ENCODE peak calls at places on chromosomes 4 and X, in five cellular contexts. S is transverse colon; Q is CD4-positive, CD25-positive, alpha-beta regulatory T cell; M is thoracic aorta; Z is stomach. U is an unnamed sample.

GRCh38 chrX:39609941-39610340 is 487.8 kb downstream of the BCOR start:
- DNase-seq in S (no peak), Q (no peak), M (no peak), Z (no peak), U (no peak)

GRCh38 chr4:84726356-84726755 is 143.4 kb downstream of the CDS1 start:
- DNase-seq in S (no peak), Q (no peak), M (no peak), Z (no peak), U (no peak)

GRCh38 chr4:173527103-173527876 is 2.7 kb downstream of the HAND2 start:
- DNase-seq in S (no peak), Q (no peak), M (no peak), Z (no peak), U (no peak)

GRCh38 chr4:132827522-132827921 is 321.6 kb upstream of the PCDH10 start:
- DNase-seq in S (no peak), Q (no peak), M (no peak), Z (no peak), U (no peak)

GRCh38 chrX:46704767-46705386 is 54.0 kb downstream of the SLC9A7 start:
- DNase-seq in S (no peak), Q (peak; percentile 79), M (no peak), Z (no peak), U (no peak)

GRCh38 chrX:39905475-39905889 is 192.3 kb downstream of the BCOR start:
- DNase-seq in S (peak; percentile 59), Q (no peak), M (no peak), Z (no peak), U (peak; percentile 51)

GRCh38 chrX:71923516-71923915 is 12.9 kb downstream of the NHSL2 start:
- DNase-seq in S (no peak), Q (no peak), M (no peak), Z (no peak), U (no peak)

GRCh38 chrX:69021095-69021494 is 144.2 kb downstream of the PJA1 start:
- DNase-seq in S (no peak), Q (no peak), M (no peak), Z (no peak), U (no peak)

GRCh38 chrX:133881893-133882292 is 103.5 kb downstream of the GPC3 start:
- DNase-seq in S (no peak), Q (no peak), M (no peak), Z (no peak), U (no peak)

GRCh38 chr4:67928547-67928946 is 34.7 kb downstream of the TMPRSS11A start:
- DNase-seq in S (no peak), Q (no peak), M (no peak), Z (no peak), U (no peak)

GRCh38 chr4:81060587-81061339 is 30.3 kb downstream of the BMP3 start:
- DNase-seq in S (no peak), Q (no peak), M (no peak), Z (no peak), U (no peak)

GRCh38 chr4:133151301-133151680 is 2.2 kb downstream of the PCDH10 start:
- DNase-seq in S (no peak), Q (no peak), M (no peak), Z (no peak), U (peak; percentile 45)

GRCh38 chr4:143260750-143261149 is 75.9 kb upstream of the GAB1 start:
- DNase-seq in S (no peak), Q (no peak), M (no peak), Z (no peak), U (no peak)

DNA sequence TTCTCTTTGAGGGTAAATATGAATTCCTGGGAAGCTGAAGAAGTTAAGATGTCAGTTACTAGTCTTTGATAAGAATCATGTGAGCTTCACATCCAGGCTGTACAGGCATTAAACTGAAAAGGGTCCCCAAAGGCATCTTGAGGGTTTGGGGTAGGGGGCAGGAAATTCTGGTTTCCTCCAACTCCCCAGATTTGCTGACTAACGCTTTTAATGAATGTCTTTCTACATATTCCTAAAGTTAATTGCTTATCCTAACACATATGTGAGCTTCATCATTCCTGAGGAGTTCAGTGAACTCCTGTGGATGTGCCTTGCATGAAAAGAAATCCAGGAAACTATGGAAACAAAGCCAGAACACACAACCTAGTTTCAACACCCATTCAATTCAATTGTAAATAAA is 73.8 kb upstream of the GAB1 start:
- DNase-seq in S (no peak), Q (no peak), M (no peak), Z (no peak), U (no peak)
- H3K36me3 ChIP-seq in S (no peaks in the 10 kb centered on the region), Q (no peaks in the 10 kb centered on the region), M (no peaks in the 10 kb centered on the region), Z (no peaks in the 10 kb centered on the region), U (no peaks in the 10 kb centered on the region)

DNA sequence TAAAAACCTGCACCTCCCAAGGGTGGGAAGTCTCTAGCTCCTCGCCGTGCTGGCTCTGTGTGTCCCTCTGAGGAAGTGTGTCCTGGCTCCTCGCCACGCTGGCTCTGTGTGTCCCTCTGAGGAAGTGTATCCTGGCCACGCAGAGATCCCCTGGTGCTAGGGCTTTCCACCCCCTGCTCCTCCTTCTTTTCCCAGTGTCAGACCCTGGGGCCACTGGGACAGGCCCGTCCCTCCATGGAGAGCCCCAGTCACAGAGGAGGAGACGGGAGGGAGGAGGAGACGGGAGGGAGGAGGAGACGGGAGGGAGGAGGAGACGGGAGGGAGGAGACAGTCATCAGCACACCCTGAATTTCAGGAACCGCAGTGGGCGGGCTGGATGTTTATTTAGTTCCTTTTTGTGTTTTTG is 53.8 kb upstream of the HGFAC start:
- DNase-seq in S (peak; percentile 74), Q (no peak), M (peak; percentile 62), Z (peak; percentile 71), U (peak; percentile 85)
- H3K4me3 ChIP-seq in S (no peak overlapping the region), Q (no peak overlapping the region), M (peak overlapping the region; percentile 57), Z (peak overlapping the region; percentile 27), U (no peak overlapping the region)

DNA sequence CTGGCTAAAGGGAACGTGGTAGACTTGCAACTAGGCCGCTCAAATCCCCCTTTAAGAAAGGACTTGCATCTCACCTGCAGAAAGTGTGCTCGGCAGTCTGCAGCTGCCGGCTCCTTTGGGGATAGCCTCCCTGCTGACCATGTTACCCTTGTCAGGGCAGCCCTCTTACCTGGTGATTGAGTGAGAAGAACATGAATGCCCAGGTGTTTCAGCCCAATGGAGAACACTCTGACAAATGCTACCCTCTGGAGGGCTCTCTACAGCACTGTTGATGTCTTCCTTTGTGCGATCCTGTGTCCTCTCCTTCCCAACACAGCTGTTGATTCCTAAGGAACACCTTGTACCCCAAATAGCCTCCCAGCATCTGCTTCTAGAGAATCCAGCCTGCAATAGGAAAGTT is 178.7 kb upstream of the LDB2 start:
- DNase-seq in S (no peak), Q (no peak), M (no peak), Z (no peak), U (no peak)
- H3K36me3 ChIP-seq in S (no peaks in the 10 kb centered on the region), Q (no peaks in the 10 kb centered on the region), M (no peaks in the 10 kb centered on the region), Z (no peaks in the 10 kb centered on the region), U (no peaks in the 10 kb centered on the region)

DNA sequence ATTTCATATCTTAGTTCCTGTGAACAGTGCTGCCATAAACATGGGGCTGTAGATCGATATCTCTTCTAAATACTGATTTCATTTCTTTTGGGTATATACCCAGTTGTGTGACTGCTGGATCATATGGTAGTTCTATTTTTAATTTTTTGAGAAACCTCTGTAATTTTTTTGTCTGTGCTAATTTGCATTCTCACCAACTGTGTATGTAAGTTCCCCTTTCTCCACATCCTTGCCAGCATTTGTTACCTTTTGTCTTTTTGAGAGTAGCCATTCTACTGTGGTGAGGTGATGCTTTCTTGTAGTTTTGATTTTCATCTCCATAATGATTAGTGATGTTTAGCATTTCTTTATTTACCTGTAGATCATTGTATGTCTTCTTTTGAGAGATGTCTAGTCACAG is 2086.5 kb upstream of the TENM3 start:
- DNase-seq in S (no peak), Q (no peak), M (no peak), Z (no peak), U (no peak)
- H3K4me3 ChIP-seq in S (no peak overlapping the region), Q (no peak overlapping the region), M (no peak overlapping the region), Z (no peak overlapping the region), U (no peak overlapping the region)

DNA sequence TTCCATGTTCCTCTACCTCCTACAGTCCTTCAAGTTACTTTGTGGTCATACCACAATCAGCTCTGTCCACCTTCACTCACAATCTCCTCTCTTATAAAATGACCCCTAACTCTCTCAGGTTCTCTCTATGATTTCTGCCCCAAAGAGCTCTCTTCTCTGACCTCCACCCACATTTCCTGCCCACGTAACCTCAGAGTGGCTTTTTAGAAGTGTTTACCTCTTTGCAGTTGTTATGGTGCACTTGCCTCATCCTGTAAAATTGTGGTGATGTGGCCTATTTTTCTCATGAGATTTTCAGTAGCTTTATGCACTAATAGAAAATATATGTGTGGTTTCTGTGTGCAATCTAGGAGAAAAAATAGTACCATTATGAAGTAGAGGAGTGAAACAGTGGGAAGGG is 215.8 kb downstream of the PACRGL start:
- DNase-seq in S (peak; percentile 23), Q (peak; percentile 56), M (no peak), Z (no peak), U (no peak)
- H3K36me3 ChIP-seq in S (no peaks in the 10 kb centered on the region), Q (no peaks in the 10 kb centered on the region), M (no peaks in the 10 kb centered on the region), Z (no peaks in the 10 kb centered on the region), U (no peaks in the 10 kb centered on the region)

GRCh38 chr4:25861951-25862410 is 807 bp downstream of the SEL1L3 start:
- DNase-seq in S (peak; percentile 27), Q (peak; percentile 69), M (no peak), Z (no peak), U (peak; percentile 65)

GRCh38 chr4:25861422-25861926 is 1.3 kb downstream of the SEL1L3 start:
- DNase-seq in S (no peak), Q (no peak), M (no peak), Z (no peak), U (no peak)

GRCh38 chr4:25863906-25864418 is 1.2 kb upstream of the SEL1L3 start:
- DNase-seq in S (peak; percentile 34), Q (no peak), M (no peak), Z (no peak), U (peak; percentile 71)

GRCh38 chr4:25862411-25863346 is at the start of gene SEL1L3:
- DNase-seq in S (peak; percentile 80), Q (peak; percentile 39), M (no peak), Z (peak; percentile 79), U (peak; percentile 86)

GRCh38 chr4:25863347-25863784 is 578 bp upstream of the SEL1L3 start:
- DNase-seq in S (peak; percentile 86), Q (no peak), M (no peak), Z (peak; percentile 81), U (peak; percentile 88)
- H3K4me3 ChIP-seq in S (peak overlapping the region; percentile 28), Q (peak overlapping the region; percentile 48), M (peak overlapping the region; percentile 68), Z (peak overlapping the region; percentile 82), U (peak overlapping the region; percentile 9)

GRCh38 chr4:73208376-73208775 is 50.2 kb downstream of the ANKRD17 start:
- DNase-seq in S (no peak), Q (no peak), M (no peak), Z (no peak), U (no peak)

GRCh38 chr4:73206236-73206635 is 52.4 kb downstream of the ANKRD17 start:
- DNase-seq in S (no peak), Q (no peak), M (no peak), Z (no peak), U (no peak)

GRCh38 chr4:73205482-73205881 is 53.1 kb downstream of the ANKRD17 start:
- DNase-seq in S (no peak), Q (no peak), M (no peak), Z (no peak), U (no peak)
- H3K36me3 ChIP-seq in S (no peaks in the 10 kb centered on the region), Q (no peaks in the 10 kb centered on the region), M (no peaks in the 10 kb centered on the region), Z (no peaks in the 10 kb centered on the region), U (no peaks in the 10 kb centered on the region)

DNA sequence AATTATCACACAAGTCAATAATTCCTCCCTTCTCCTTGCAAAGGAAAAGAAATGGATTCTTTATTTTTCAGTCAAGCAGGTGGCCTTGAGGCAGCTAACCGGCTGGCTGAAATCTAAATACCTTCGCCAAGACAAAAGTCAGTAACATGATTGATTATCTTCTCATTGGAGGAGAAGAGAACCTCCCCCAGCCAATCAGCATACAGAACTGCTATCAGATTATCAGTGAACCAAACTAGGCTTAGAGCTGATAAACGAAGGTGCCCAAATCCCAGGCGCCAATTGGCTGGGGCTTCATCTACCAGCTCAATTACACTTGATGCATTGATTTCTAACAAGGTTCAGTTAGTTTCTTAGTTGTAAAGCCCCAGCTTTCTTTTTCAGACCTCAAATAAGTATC is 152.4 kb upstream of the NOCT start:
- DNase-seq in S (no peak), Q (no peak), M (no peak), Z (no peak), U (no peak)
- H3K4me3 ChIP-seq in S (no peak overlapping the region), Q (no peak overlapping the region), M (no peak overlapping the region), Z (no peak overlapping the region), U (no peak overlapping the region)

U was measured in mucosa of descending colon.